ENCODE peak calls at places on chromosome 16, in ten cellular contexts. M is stimulated activated CD4-positive, alpha-beta T cell treated with anti-CD3 and anti-CD28 coated beads, Interleukin-1b, Interleukin-23, amount 100 ng/mL, for 24 hours; D is dorsolateral prefrontal cortex; Q is A172; E is kidney tubule cell; W is K562; Y is HCEC 1CT; T is fibroblast of the aortic adventitia; R is ovary; L is NCI-H345. C is an unnamed sample.

GRCh38 chr16:56972898-56973689 is 11.3 kb downstream of the CETP start:
- DNase-seq in M (no peak), D (no peak), Q (no peak), E (no peak), W (no peak), Y (no peak), T (no peak), R (no peak), L (no peak), C (no peak)

GRCh38 chr16:49127103-49127502 is 154.5 kb downstream of the CBLN1 start:
- DNase-seq in M (no peak), D (no peak), Q (no peak), E (no peak), W (peak), Y (no peak), T (no peak), R (no peak), L (no peak), C (no peak)

GRCh38 chr16:78809535-78809934 is 710.1 kb downstream of the WWOX start:
- DNase-seq in M (no peak), D (no peak), Q (no peak), E (no peak), W (no peak), Y (no peak), T (no peak), R (no peak), L (no peak), C (no peak)

GRCh38 chr16:87724490-87725291 is 41.1 kb downstream of the KLHDC4 start:
- DNase-seq in M (no peak), D (no peak), Q (peak), E (no peak), W (no peak), Y (no peak), T (no peak), R (no peak), L (no peak), C (no peak)

GRCh38 chr16:67546761-67547422 is 15.4 kb upstream of the CTCF start:
- DNase-seq in M (peak), D (peak), Q (no peak), E (peak), W (peak), Y (peak), T (peak), R (peak), L (peak), C (peak)

GRCh38 chr16:50501251-50501650 is 46.9 kb upstream of the NKD1 start:
- DNase-seq in M (no peak), D (no peak), Q (no peak), E (no peak), W (no peak), Y (no peak), T (no peak), R (no peak), L (no peak), C (no peak)

GRCh38 chr16:25063102-25063501 is 47.9 kb upstream of the ARHGAP17 start:
- DNase-seq in M (no peak), D (no peak), Q (no peak), E (no peak), W (no peak), Y (no peak), T (no peak), R (no peak), L (no peak), C (no peak)

GRCh38 chr16:56281256-56281805 is 90.0 kb downstream of the GNAO1 start:
- DNase-seq in M (no peak), D (no peak), Q (no peak), E (peak), W (peak), Y (no peak), T (no peak), R (no peak), L (peak), C (peak)

GRCh38 chr16:69925311-69925710 is 25.8 kb upstream of the CLEC18A start:
- DNase-seq in M (no peak), D (no peak), Q (no peak), E (no peak), W (no peak), Y (no peak), T (no peak), R (no peak), L (no peak), C (no peak)

GRCh38 chr16:56267888-56268287 is 76.6 kb downstream of the GNAO1 start:
- DNase-seq in M (no peak), D (no peak), Q (no peak), E (no peak), W (no peak), Y (no peak), T (no peak), R (no peak), L (no peak), C (no peak)

GRCh38 chr16:68640972-68641371 is 4.1 kb upstream of the CDH3 start:
- DNase-seq in M (no peak), D (no peak), Q (peak), E (peak), W (no peak), Y (no peak), T (peak), R (no peak), L (no peak), C (no peak)

GRCh38 chr16:477758-478157 is 49.8 kb upstream of the CAPN15 start:
- DNase-seq in M (no peak), D (no peak), Q (peak), E (peak), W (no peak), Y (no peak), T (no peak), R (no peak), L (no peak), C (no peak)